ENCODE peak calls at places on chromosomes 2 and 18, in ten cellular contexts. X, I, L, N, G, E, A, C, J and B are unnamed samples.

GRCh38 chr18:23719634-23720201 is 30.5 kb downstream of the LAMA3 start:
- DNase-seq in I (peak), L (no peak), J (peak), C (no peak), A (peak), X (peak), N (peak), G (no peak), E (peak), B (peak)

GRCh38 chr2:14855751-14856150 is 223.2 kb downstream of the LRATD1 start:
- DNase-seq in I (no peak), E (no peak), G (no peak), A (no peak), X (no peak), C (no peak), J (no peak), L (no peak), N (no peak), B (no peak)

GRCh38 chr2:287471-287885 is 413 bp downstream of the ALKAL2 start:
- DNase-seq in E (peak), N (no peak), G (no peak), I (peak), L (no peak), X (peak), J (no peak), A (no peak), C (peak), B (no peak)

GRCh38 chr18:32661486-32662299 is 111.1 kb downstream of the KLHL14 start:
- DNase-seq in E (no peak), C (no peak), N (peak), J (peak), G (no peak), L (no peak), A (no peak), X (no peak), I (peak), B (peak)

GRCh38 chr18:57051586-57052044 is 95.3 kb upstream of the BOD1L2 start:
- DNase-seq in L (no peak), G (peak), X (no peak), C (no peak), J (no peak), A (no peak), N (no peak), E (no peak), I (no peak), B (no peak)

GRCh38 chr2:197813093-197813787 is 8.8 kb downstream of the PLCL1 start:
- DNase-seq in E (peak), J (no peak), G (no peak), C (no peak), A (no peak), L (no peak), X (no peak), N (peak), I (peak), B (no peak)

GRCh38 chr2:181516992-181517391 is 59.8 kb downstream of the ITGA4 start:
- DNase-seq in X (no peak), A (no peak), J (no peak), I (no peak), G (no peak), C (no peak), E (no peak), N (no peak), L (no peak), B (no peak)

GRCh38 chr2:45214550-45214949 is 205.3 kb upstream of the SIX2 start:
- DNase-seq in G (no peak), J (no peak), X (no peak), L (no peak), N (no peak), E (no peak), C (no peak), A (no peak), I (no peak), B (no peak)

GRCh38 chr2:44362207-44363015 is 664 bp downstream of the CAMKMT start:
- DNase-seq in E (peak), C (peak), J (peak), L (peak), N (no peak), I (peak), X (peak), A (no peak), G (peak), B (no peak)

GRCh38 chr2:188919824-188920223 is 54.3 kb upstream of the COL3A1 start:
- DNase-seq in I (no peak), A (no peak), G (peak), N (no peak), E (no peak), L (no peak), J (no peak), X (no peak), C (no peak), B (no peak)

GRCh38 chr2:83368916-83369315 is 1090.2 kb downstream of the SUCLG1 start:
- DNase-seq in I (peak), A (no peak), J (peak), G (no peak), C (no peak), X (no peak), L (no peak), E (no peak), N (no peak), B (no peak)

GRCh38 chr18:73283032-73283431 is 415.2 kb upstream of the NETO1 start:
- DNase-seq in E (no peak), J (no peak), G (peak), N (no peak), C (no peak), I (peak), A (no peak), L (no peak), X (no peak), B (no peak)

GRCh38 chr2:158967114-158967730 is 1.2 kb upstream of the TANC1 start:
- DNase-seq in X (no peak), E (no peak), A (no peak), J (no peak), C (no peak), N (no peak), I (peak), L (no peak), G (no peak), B (no peak)

GRCh38 chr2:18791172-18791797 is 201.9 kb upstream of the NT5C1B start:
- DNase-seq in I (peak), E (no peak), A (peak), J (no peak), X (no peak), N (no peak), G (no peak), L (no peak), C (no peak), B (no peak)

GRCh38 chr2:58904091-58904490 is 663.0 kb upstream of the FANCL start:
- DNase-seq in N (no peak), I (no peak), X (no peak), E (no peak), C (no peak), A (no peak), G (no peak), J (no peak), L (no peak), B (no peak)

GRCh38 chr18:57436193-57436964 is 1.2 kb downstream of the ONECUT2 start:
- DNase-seq in C (no peak), J (no peak), L (no peak), G (no peak), N (no peak), I (no peak), E (no peak), A (no peak), X (no peak), B (no peak)

GRCh38 chr18:8912348-8913057 is 190.0 kb upstream of the NDUFV2 start:
- DNase-seq in E (no peak), C (peak), X (no peak), J (no peak), I (no peak), N (no peak), L (no peak), A (no peak), G (no peak), B (no peak)

GRCh38 chr18:70249118-70249517 is 39.7 kb upstream of the SOCS6 start:
- DNase-seq in N (no peak), A (no peak), L (no peak), G (no peak), X (no peak), C (no peak), E (no peak), I (peak), J (no peak), B (no peak)

GRCh38 chr2:100817388-100817985 is 2.5 kb upstream of the NPAS2 start:
- DNase-seq in X (no peak), E (no peak), J (no peak), L (no peak), I (no peak), G (no peak), A (no peak), C (no peak), N (no peak), B (no peak)

GRCh38 chr18:50631831-50632285 is 72.0 kb downstream of the MAPK4 start:
- DNase-seq in N (no peak), I (no peak), A (no peak), C (no peak), E (no peak), X (no peak), L (no peak), G (no peak), J (no peak), B (no peak)

GRCh38 chr2:95552911-95553310 is 38.9 kb upstream of the TRIM43 start:
- DNase-seq in L (no peak), J (peak), G (no peak), X (peak), E (no peak), N (no peak), C (no peak), I (peak), A (no peak), B (no peak)

GRCh38 chr2:42810126-42810970 is 18.0 kb upstream of the HAAO start:
- DNase-seq in J (peak), A (peak), N (peak), X (peak), I (peak), E (peak), L (peak), G (peak), C (peak), B (peak)

GRCh38 chr2:42808301-42808700 is 15.9 kb upstream of the HAAO start:
- DNase-seq in C (no peak), G (no peak), X (no peak), I (no peak), J (no peak), A (no peak), L (no peak), N (no peak), E (no peak), B (no peak)

GRCh38 chr2:42809131-42809875 is 16.9 kb upstream of the HAAO start:
- DNase-seq in G (peak), X (peak), J (no peak), N (no peak), L (no peak), A (no peak), C (no peak), I (peak), E (peak), B (no peak)

GRCh38 chr2:42810971-42811865 is 18.8 kb upstream of the HAAO start:
- DNase-seq in A (no peak), J (no peak), N (no peak), L (peak), X (peak), G (peak), E (peak), I (peak), C (peak), B (no peak)

DNA sequence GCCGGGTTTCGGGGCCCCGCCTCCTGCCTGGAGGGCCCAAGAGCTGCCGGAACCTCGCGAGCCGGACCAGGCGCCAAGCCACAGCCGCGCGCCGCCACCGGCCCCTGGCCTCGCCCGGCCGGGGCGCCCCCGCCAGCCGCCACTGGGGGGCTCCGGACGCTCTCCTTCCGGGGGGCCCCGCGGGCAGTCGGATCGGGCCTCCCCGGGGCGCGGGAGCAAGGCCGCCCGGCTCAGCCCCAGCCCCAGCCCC is 17.4 kb upstream of the HAAO start:
- DNase-seq in E (peak), L (peak), J (peak), C (peak), X (peak), G (peak), A (peak), I (no peak), N (no peak), B (no peak)
- TF ChIP-seq CTCF in E (no peak), L (no peak), J (no peak), C (peak), X (peak), G (no peak), A (no peak), I (no peak), N (no peak), B (no peak)

GRCh38 chr2:234577191-234577590 is 80.3 kb upstream of the ARL4C start:
- DNase-seq in I (no peak), A (no peak), N (no peak), G (no peak), X (no peak), L (no peak), J (no peak), C (no peak), E (no peak), B (no peak)
- H3K4me3 ChIP-seq in I (no peak), A (no peak), N (no peak), G (no peak), X (no peak), L (no peak), J (no peak), C (no peak), E (no peak), B (no peak)

GRCh38 chr2:30147715-30148611 is 1.2 kb downstream of the YPEL5 start:
- DNase-seq in N (no peak), C (peak), A (no peak), L (peak), X (peak), E (peak), I (peak), G (peak), J (peak), B (no peak)
- TF ChIP-seq CTCF in N (peak), C (peak), A (peak), L (no peak), X (peak), E (no peak), I (peak), G (peak), J (peak), B (peak)

GRCh38 chr18:74774486-74774885 is 176.8 kb downstream of the ZNF407 start:
- DNase-seq in N (no peak), A (no peak), L (no peak), I (no peak), G (no peak), E (no peak), J (no peak), X (no peak), C (no peak), B (no peak)
- H3K4me3 ChIP-seq in N (no peak), A (no peak), L (no peak), I (no peak), G (no peak), E (no peak), J (no peak), X (no peak), C (no peak), B (no peak)

GRCh38 chr2:135657806-135658582 is 83.7 kb upstream of the UBXN4 start:
- DNase-seq in L (peak), J (no peak), I (no peak), N (no peak), C (no peak), G (no peak), E (no peak), X (no peak), A (no peak), B (no peak)
- TF ChIP-seq CTCF in L (no peak), J (no peak), I (no peak), N (no peak), C (no peak), G (no peak), E (no peak), X (no peak), A (no peak), B (no peak)

GRCh38 chr2:136106505-136106904 is 11.4 kb downstream of the CXCR4 start:
- DNase-seq in A (no peak), G (no peak), L (no peak), I (no peak), E (no peak), N (no peak), X (no peak), C (no peak), J (no peak), B (no peak)
- H3K4me3 ChIP-seq in A (no peak), G (no peak), L (no peak), I (no peak), E (no peak), N (no peak), X (no peak), C (no peak), J (no peak), B (no peak)